ENCODE peak calls at places on chromosomes 12 and 14, in ten cellular contexts. A is cardiac muscle cell; O is WTC11; Q is adrenal gland; F is NCI-H1436; C is AG04450; T is spleen; M is stimulated activated CD4-positive, alpha-beta T cell treated with anti-CD3 and anti-CD28 coated beads, Interleukin-4, amount 100 ng/mL, for 4 hours; I is astrocyte of the spinal cord; U is iPS-NIHi11. X is an unnamed sample.
A peak's percentile ranks its signal among the peaks of the same experiment; 100 is the strongest.

GRCh38 chr14:103854822-103855733 is 7.7 kb upstream of the PPP1R13B start:
- DNase-seq in A (no peak), O (peak; percentile 75), Q (no peak), F (peak; percentile 31), C (no peak), T (peak; percentile 75), M (no peak), I (no peak), U (peak; percentile 80), X (peak; percentile 54)

GRCh38 chr12:45966486-45966885 is 23.9 kb downstream of the SCAF11 start:
- DNase-seq in A (peak; percentile 80), O (no peak), Q (no peak), F (no peak), C (peak; percentile 37), T (no peak), M (no peak), I (peak; percentile 77), U (peak; percentile 26), X (no peak)

GRCh38 chr12:25438638-25439037 is 114.4 kb downstream of the LMNTD1 start:
- DNase-seq in A (peak; percentile 31), O (no peak), Q (no peak), F (no peak), C (no peak), T (no peak), M (no peak), I (peak; percentile 67), U (no peak), X (no peak)

GRCh38 chr12:68378859-68379628 is 46.9 kb upstream of the MDM1 start:
- DNase-seq in A (no peak), O (no peak), Q (no peak), F (no peak), C (no peak), T (no peak), M (no peak), I (no peak), U (no peak), X (no peak)

GRCh38 chr14:81247271-81247766 is 26.6 kb upstream of the GTF2A1 start:
- DNase-seq in A (no peak), O (no peak), Q (no peak), F (no peak), C (no peak), T (peak; percentile 61), M (no peak), I (no peak), U (no peak), X (no peak)

GRCh38 chr14:32847867-32848266 is 90.8 kb upstream of the NPAS3 start:
- DNase-seq in A (no peak), O (no peak), Q (no peak), F (no peak), C (no peak), T (no peak), M (no peak), I (no peak), U (no peak), X (no peak)

GRCh38 chr12:68495666-68496065 is 115.0 kb upstream of the RAP1B start:
- DNase-seq in A (peak; percentile 54), O (no peak), Q (no peak), F (no peak), C (no peak), T (no peak), M (no peak), I (peak; percentile 58), U (no peak), X (no peak)

GRCh38 chr14:33776871-33777270 is 174.0 kb downstream of the EGLN3 start:
- DNase-seq in A (no peak), O (no peak), Q (no peak), F (no peak), C (no peak), T (no peak), M (no peak), I (no peak), U (peak; percentile 14), X (no peak)

GRCh38 chr14:74475678-74476077 is 17.4 kb downstream of the NPC2 start:
- DNase-seq in A (peak; percentile 63), O (no peak), Q (no peak), F (no peak), C (no peak), T (no peak), M (no peak), I (peak; percentile 29), U (no peak), X (no peak)

GRCh38 chr14:46988312-46988711 is 336.7 kb upstream of the RPL10L start:
- DNase-seq in A (no peak), O (no peak), Q (no peak), F (no peak), C (no peak), T (no peak), M (no peak), I (no peak), U (no peak), X (no peak)

GRCh38 chr12:63276537-63277365 is 125.8 kb upstream of the AVPR1A start:
- DNase-seq in A (peak; percentile 15), O (peak; percentile 76), Q (peak; percentile 79), F (peak; percentile 10), C (no peak), T (no peak), M (no peak), I (peak; percentile 33), U (peak; percentile 57), X (peak; percentile 85)

GRCh38 chr12:77940566-77940965 is 109.9 kb downstream of the NAV3 start:
- DNase-seq in A (peak; percentile 54), O (no peak), Q (no peak), F (no peak), C (no peak), T (no peak), M (no peak), I (no peak), U (no peak), X (no peak)

X was measured in NCI-H526.